ENCODE peak calls at places on chromosomes 7 and 10, in ten cellular contexts. P, W, J, Q, F, K, R, N, C and I are unnamed samples.

GRCh38 chr10:133249094-133249780 is 11.6 kb downstream of the VENTX start:
- DNase-seq in F (no peak), J (no peak), R (no peak), Q (no peak), C (no peak), N (no peak), W (no peak), K (no peak), P (no peak), I (no peak)

GRCh38 chr10:49625411-49625810 is 11.6 kb downstream of the CHAT start:
- DNase-seq in C (no peak), W (no peak), F (no peak), Q (no peak), J (no peak), K (no peak), R (no peak), P (no peak), N (no peak), I (no peak)

GRCh38 chr10:48289652-48290238 is 15.2 kb upstream of the FRMPD2 start:
- DNase-seq in J (peak), W (peak), P (peak), R (no peak), Q (no peak), K (peak), N (peak), F (no peak), C (peak), I (peak)

GRCh38 chr7:1555813-1556540 is at the start of gene TMEM184A:
- DNase-seq in J (no peak), P (no peak), C (peak), R (no peak), N (no peak), W (no peak), K (peak), F (no peak), Q (peak), I (peak)

GRCh38 chr10:90969947-90970673 is 49.2 kb upstream of the ANKRD1 start:
- DNase-seq in C (no peak), F (no peak), N (peak), W (peak), R (no peak), P (peak), J (no peak), Q (no peak), K (no peak), I (no peak)

GRCh38 chr10:46033602-46034011 is 3.2 kb upstream of the NCOA4 start:
- DNase-seq in K (no peak), R (no peak), J (no peak), F (no peak), Q (no peak), N (peak), C (no peak), W (peak), P (peak), I (no peak)

GRCh38 chr7:127770870-127771269 is 118.9 kb downstream of the SND1 start:
- DNase-seq in P (no peak), N (peak), C (no peak), W (peak), K (no peak), J (no peak), F (no peak), R (no peak), Q (peak), I (no peak)

GRCh38 chr7:46220066-46220630 is 299.1 kb upstream of the IGFBP3 start:
- DNase-seq in R (no peak), P (no peak), J (no peak), C (no peak), Q (no peak), N (peak), K (no peak), F (no peak), W (peak), I (no peak)

GRCh38 chr7:149286811-149287400 is 24.9 kb downstream of the ZNF783 start:
- DNase-seq in N (no peak), F (no peak), K (no peak), Q (no peak), P (no peak), R (no peak), W (peak), J (no peak), C (peak), I (no peak)

GRCh38 chr7:16344927-16345326 is 76.4 kb downstream of the CRPPA start:
- DNase-seq in F (no peak), P (no peak), C (no peak), J (no peak), Q (no peak), R (no peak), N (no peak), W (no peak), K (no peak), I (no peak)

GRCh38 chr10:52741851-52742250 is 30.7 kb downstream of the MBL2 start:
- DNase-seq in R (no peak), C (no peak), Q (no peak), J (no peak), F (peak), N (no peak), W (no peak), P (no peak), K (no peak), I (no peak)

GRCh38 chr7:1033546-1034145 is 10.7 kb upstream of the GPR146 start:
- DNase-seq in Q (no peak), F (no peak), K (no peak), J (no peak), W (no peak), P (no peak), R (no peak), C (no peak), N (no peak), I (no peak)

GRCh38 chr7:103809229-103809994 is 180.0 kb downstream of the RELN start:
- DNase-seq in K (no peak), N (no peak), J (no peak), F (no peak), Q (no peak), R (no peak), W (no peak), C (no peak), P (no peak), I (no peak)

GRCh38 chr10:99612167-99612831 is 7.9 kb downstream of the SLC25A28 start:
- DNase-seq in W (peak), N (peak), C (peak), P (peak), K (no peak), F (no peak), J (peak), R (peak), Q (no peak), I (peak)

GRCh38 chr10:10786334-10787090 is 231.2 kb upstream of the CELF2 start:
- DNase-seq in F (no peak), N (no peak), Q (no peak), C (no peak), P (no peak), W (peak), R (no peak), J (no peak), K (no peak), I (no peak)

GRCh38 chr7:474605-475424 is 44.8 kb downstream of the PDGFA start:
- DNase-seq in K (peak), J (no peak), Q (no peak), W (no peak), R (no peak), C (no peak), P (no peak), N (no peak), F (no peak), I (no peak)

GRCh38 chr10:79192677-79193003 is 123.9 kb downstream of the ZMIZ1 start:
- DNase-seq in C (no peak), J (no peak), R (no peak), Q (no peak), W (peak), F (no peak), N (peak), P (no peak), K (no peak), I (no peak)

GRCh38 chr7:101017099-101017777 is 2.6 kb upstream of the MUC17 start:
- DNase-seq in K (peak), Q (no peak), R (no peak), F (no peak), P (peak), W (peak), J (peak), C (peak), N (peak), I (peak)

GRCh38 chr7:151678227-151678604 is 158.5 kb upstream of the RHEB start:
- DNase-seq in W (no peak), P (no peak), K (no peak), J (no peak), N (no peak), C (no peak), R (no peak), F (no peak), Q (no peak), I (no peak)

GRCh38 chr10:129941199-129942018 is 22.7 kb downstream of the EBF3 start:
- DNase-seq in N (no peak), J (no peak), K (no peak), P (no peak), C (no peak), F (no peak), R (no peak), W (no peak), Q (no peak), I (no peak)

GRCh38 chr7:132430041-132430440 is 146.2 kb downstream of the PLXNA4 start:
- DNase-seq in J (no peak), R (no peak), P (no peak), C (no peak), W (no peak), K (no peak), Q (no peak), F (no peak), N (no peak), I (no peak)

GRCh38 chr7:87575521-87575920 is 25.2 kb downstream of the ABCB1 start:
- DNase-seq in N (no peak), P (no peak), J (no peak), C (no peak), F (no peak), K (no peak), W (no peak), Q (no peak), R (no peak), I (no peak)

GRCh38 chr10:38008006-38008405 is 2.5 kb upstream of the ZNF33A start:
- DNase-seq in R (no peak), Q (no peak), P (no peak), N (no peak), K (no peak), W (no peak), C (no peak), J (no peak), F (no peak), I (no peak)

GRCh38 chr10:132793871-132794849 is 8.2 kb upstream of the NKX6-2 start:
- DNase-seq in Q (no peak), C (peak), N (peak), P (no peak), K (peak), R (no peak), F (no peak), J (no peak), W (no peak), I (peak)

GRCh38 chr10:1515121-1515779 is 222.1 kb downstream of the ADARB2 start:
- DNase-seq in P (no peak), W (no peak), J (no peak), R (no peak), C (no peak), N (no peak), K (peak), Q (no peak), F (peak), I (no peak)